ENCODE peak calls at places on chromosome 15, in ten cellular contexts. Q is HS-5, N is EL, L is WERI-Rb-1, X is NCI-H1436 treated with DMSO at 0.1 percent for 48 hours, P is left ventricle myocardium superior, R is amniotic stem cell, H is Ammon's horn, F is memory B cell, C is RCC 7860. A is an unnamed sample.

GRCh38 chr15:46365612-46366011 is 730.8 kb downstream of the SQOR start:
- DNase-seq in P (no peak), X (no peak), F (no peak), R (no peak), H (peak), C (no peak), N (peak), L (no peak), Q (peak), A (no peak)

GRCh38 chr15:86165263-86166204 is 85.9 kb downstream of the AGBL1 start:
- DNase-seq in R (no peak), F (no peak), C (no peak), P (no peak), H (no peak), X (no peak), Q (no peak), N (no peak), L (no peak), A (peak)

GRCh38 chr15:67023517-67024321 is 41.7 kb upstream of the SMAD3 start:
- DNase-seq in H (no peak), P (no peak), Q (no peak), X (no peak), F (no peak), C (no peak), R (no peak), N (no peak), L (no peak), A (no peak)

GRCh38 chr15:92391640-92392039 is 2.0 kb upstream of the ST8SIA2 start:
- DNase-seq in L (peak), H (peak), X (no peak), C (no peak), R (no peak), N (peak), Q (no peak), P (no peak), F (no peak), A (peak)

GRCh38 chr15:80568298-80568697 is 126.8 kb upstream of the ABHD17C start:
- DNase-seq in P (no peak), H (no peak), X (no peak), C (no peak), F (no peak), R (no peak), L (no peak), Q (no peak), N (no peak), A (no peak)

GRCh38 chr15:85854345-85855097 is 59.8 kb upstream of the KLHL25 start:
- DNase-seq in R (no peak), L (peak), P (no peak), C (peak), Q (no peak), N (peak), H (peak), F (peak), X (no peak), A (peak)

GRCh38 chr15:31045606-31046005 is 54.2 kb upstream of the MTMR10 start:
- DNase-seq in R (no peak), P (no peak), C (no peak), H (no peak), F (no peak), X (no peak), L (no peak), N (no peak), Q (no peak), A (no peak)

GRCh38 chr15:99845009-99845408 is 111.8 kb upstream of the LYSMD4 start:
- DNase-seq in Q (no peak), P (no peak), C (no peak), F (no peak), L (no peak), R (no peak), N (peak), X (no peak), H (no peak), A (no peak)

GRCh38 chr15:100341662-100342560 is at the start of gene ADAMTS17:
- DNase-seq in X (peak), R (no peak), P (peak), L (peak), Q (no peak), N (peak), F (peak), C (no peak), H (peak), A (peak)

GRCh38 chr15:93477188-93477587 is 388.2 kb upstream of the RGMA start:
- DNase-seq in R (no peak), F (no peak), C (no peak), X (no peak), H (no peak), N (no peak), L (no peak), P (no peak), Q (no peak), A (no peak)

GRCh38 chr15:48374472-48374871 is 43.2 kb downstream of the DUT start:
- DNase-seq in X (no peak), Q (no peak), C (no peak), L (no peak), H (no peak), R (no peak), F (no peak), N (no peak), P (no peak), A (no peak)

GRCh38 chr15:62607643-62608042 is 434.9 kb upstream of the TPM1 start:
- DNase-seq in F (no peak), C (peak), Q (no peak), R (no peak), P (no peak), L (no peak), N (peak), H (no peak), X (no peak), A (no peak)

GRCh38 chr15:39192979-39193559 is 387.8 kb upstream of the THBS1 start:
- DNase-seq in Q (no peak), H (no peak), N (no peak), F (no peak), C (no peak), R (no peak), L (no peak), P (no peak), X (no peak), A (no peak)

GRCh38 chr15:92141607-92142006 is 252.1 kb upstream of the ST8SIA2 start:
- DNase-seq in C (no peak), L (no peak), X (no peak), N (no peak), Q (no peak), P (no peak), R (no peak), H (no peak), F (no peak), A (no peak)

GRCh38 chr15:33329457-33329856 is 18.7 kb downstream of the RYR3 start:
- DNase-seq in F (no peak), Q (no peak), N (no peak), X (no peak), H (no peak), L (no peak), C (no peak), R (no peak), P (no peak), A (no peak)

GRCh38 chr15:41887893-41888292 is 6.0 kb downstream of the SPTBN5 start:
- DNase-seq in L (no peak), F (no peak), C (no peak), N (no peak), H (no peak), P (no peak), R (no peak), X (no peak), Q (no peak), A (no peak)

GRCh38 chr15:55897560-55898336 is 95.7 kb downstream of the NEDD4 start:
- DNase-seq in Q (peak), L (peak), H (peak), N (peak), F (no peak), C (peak), R (no peak), P (peak), X (no peak), A (peak)

GRCh38 chr15:68619303-68619698 is 40.5 kb downstream of the CORO2B start:
- DNase-seq in F (no peak), X (no peak), Q (no peak), L (no peak), P (no peak), N (no peak), H (no peak), C (no peak), R (no peak), A (no peak)

GRCh38 chr15:78364233-78364632 is 24.1 kb downstream of the CRABP1 start:
- DNase-seq in P (peak), L (no peak), H (peak), R (no peak), N (no peak), F (no peak), C (no peak), X (no peak), Q (no peak), A (peak)

GRCh38 chr15:31606261-31606669 is 279.6 kb downstream of the KLF13 start:
- DNase-seq in P (no peak), L (no peak), N (peak), R (peak), Q (peak), H (no peak), X (no peak), C (no peak), F (no peak), A (no peak)

GRCh38 chr15:92106691-92107090 is 253.2 kb downstream of the SLCO3A1 start:
- DNase-seq in L (no peak), Q (no peak), X (no peak), C (no peak), F (no peak), H (no peak), P (no peak), N (no peak), R (no peak), A (no peak)

GRCh38 chr15:51132384-51133139 is 37.9 kb upstream of the TNFAIP8L3 start:
- DNase-seq in X (no peak), Q (peak), F (no peak), N (peak), L (peak), R (peak), P (peak), C (peak), H (peak), A (peak)

A was measured in putamen.